ENCODE peak calls at places on chromosomes 16 and 17, in four cellular contexts. F is stimulated activated CD4-positive, alpha-beta T cell treated with anti-CD3 and anti-CD28 coated beads, Interleukin-4, amount 100 ng/mL, for 24 hours; J is AG09319; Y is activated CD4-positive, alpha-beta T cell treated with anti-CD3 and anti-CD28 coated beads, Interleukin-2, amount 50 U/mL, for 1 hour. Q is an unnamed sample.

GRCh38 chr16:69171325-69172095 is 15.5 kb upstream of the SNTB2 start:
- DNase-seq in Y (no peak), J (no peak), F (no peak), Q (no peak)

GRCh38 chr16:53334581-53334980 is 99.7 kb upstream of the RBL2 start:
- DNase-seq in J (no peak), Y (no peak), F (no peak), Q (no peak)

GRCh38 chr16:55661842-55662479 is 6.2 kb downstream of the SLC6A2 start:
- DNase-seq in J (no peak), F (no peak), Y (no peak), Q (no peak)

GRCh38 chr17:77374170-77374936 is 233.6 kb downstream of the SEC14L1 start:
- DNase-seq in Y (peak; percentile 71), F (peak; percentile 70), J (peak; percentile 78), Q (peak; percentile 61)

GRCh38 chr17:17681187-17681743 is at the start of gene RAI1:
- DNase-seq in Y (peak; percentile 66), J (peak; percentile 60), F (peak; percentile 69), Q (peak; percentile 78)

GRCh38 chr17:37430051-37430591 is 23.4 kb downstream of the TADA2A start:
- DNase-seq in Y (no peak), F (no peak), J (no peak), Q (no peak)

GRCh38 chr17:16040710-16041251 is 41.2 kb downstream of the TTC19 start:
- DNase-seq in J (peak; percentile 35), F (no peak), Y (no peak), Q (no peak)

GRCh38 chr17:66925811-66926500 is 38.6 kb upstream of the CACNG4 start:
- DNase-seq in F (no peak), J (no peak), Y (no peak), Q (no peak)

GRCh38 chr16:75105306-75106061 is 11.1 kb downstream of the LDHD start:
- DNase-seq in J (no peak), Y (no peak), F (no peak), Q (no peak)

GRCh38 chr17:82804442-82805191 is 35.2 kb downstream of the ZNF750 start:
- DNase-seq in Y (no peak), F (no peak), J (no peak), Q (no peak)